ENCODE peak calls at places on chromosomes 6 and 20, in six cellular contexts. M is DND-41, T is IMR-90, O is lower leg skin, H is uterus, X is astrocyte of the spinal cord. B is an unnamed sample.

GRCh38 chr6:119348308-119349040 is 1.1 kb downstream of the MAN1A1 start:
- DNase-seq in O (no peak), T (peak), M (peak), H (peak), X (peak), B (no peak)

GRCh38 chr6:147506704-147507114 is 1.8 kb upstream of the SAMD5 start:
- DNase-seq in X (peak), H (peak), T (peak), O (no peak), M (no peak), B (peak)

GRCh38 chr20:32244150-32244823 is 33.2 kb upstream of the KIF3B start:
- DNase-seq in T (no peak), H (no peak), X (no peak), M (no peak), O (no peak), B (peak)

GRCh38 chr6:53616450-53617357 is 48.9 kb downstream of the KLHL31 start:
- DNase-seq in T (no peak), X (no peak), H (no peak), O (no peak), M (no peak), B (no peak)

GRCh38 chr6:136921936-136922679 is at the start of gene SLC35D3:
- DNase-seq in M (no peak), T (no peak), O (no peak), X (peak), H (no peak), B (peak)

GRCh38 chr20:31746068-31746878 is 7.2 kb downstream of the TPX2 start:
- DNase-seq in O (no peak), H (no peak), X (no peak), M (no peak), T (no peak), B (no peak)

GRCh38 chr20:32970973-32971300 is 33.3 kb downstream of the SUN5 start:
- DNase-seq in H (no peak), T (no peak), X (no peak), O (no peak), M (peak), B (no peak)

GRCh38 chr6:16318538-16318937 is 80.2 kb downstream of the GMPR start:
- DNase-seq in X (peak), O (peak), T (peak), M (no peak), H (peak), B (peak)

GRCh38 chr6:167221408-167222201 is 63.8 kb upstream of the GPR31 start:
- DNase-seq in M (no peak), X (no peak), T (no peak), O (no peak), H (no peak), B (no peak)

GRCh38 chr6:83708970-83709747 is at the start of gene SNAP91:
- DNase-seq in X (no peak), O (no peak), H (no peak), T (no peak), M (no peak), B (peak)

GRCh38 chr6:112931835-112932234 is 584.7 kb downstream of the RFPL4B start:
- DNase-seq in X (peak), H (no peak), O (no peak), M (no peak), T (peak), B (no peak)

GRCh38 chr6:30463651-30464618 is 25.4 kb upstream of the HLA-E start:
- DNase-seq in X (peak), T (peak), O (no peak), M (peak), H (no peak), B (peak)

GRCh38 chr6:44535446-44535845 is 147.9 kb downstream of the CDC5L start:
- DNase-seq in X (no peak), O (no peak), M (no peak), T (no peak), H (no peak), B (no peak)

GRCh38 chr6:135372758-135373157 is 124.8 kb downstream of the AHI1 start:
- DNase-seq in O (no peak), X (peak), H (no peak), T (peak), M (no peak), B (no peak)

GRCh38 chr6:116010400-116011095 is 50.1 kb downstream of the FRK start:
- DNase-seq in X (peak), H (peak), M (peak), O (peak), T (peak), B (peak)

GRCh38 chr20:46367967-46368901 is 38.2 kb downstream of the ELMO2 start:
- DNase-seq in H (no peak), M (no peak), O (no peak), X (no peak), T (no peak), B (no peak)

GRCh38 chr6:12238191-12238590 is 52.0 kb upstream of the EDN1 start:
- DNase-seq in O (no peak), M (no peak), T (no peak), X (no peak), H (no peak), B (no peak)

GRCh38 chr20:53656653-53657288 is 63.1 kb upstream of the ZNF217 start:
- DNase-seq in T (peak), H (no peak), O (no peak), X (peak), M (no peak), B (peak)

GRCh38 chr6:150550244-150550643 is 49.4 kb upstream of the PLEKHG1 start:
- DNase-seq in O (no peak), X (no peak), M (no peak), T (no peak), H (no peak), B (no peak)

GRCh38 chr6:150546457-150546856 is 53.2 kb upstream of the PLEKHG1 start:
- DNase-seq in O (no peak), H (no peak), M (no peak), X (no peak), T (no peak), B (no peak)

GRCh38 chr6:150549007-150549406 is 50.7 kb upstream of the PLEKHG1 start:
- DNase-seq in M (no peak), H (no peak), X (no peak), O (no peak), T (no peak), B (no peak)

GRCh38 chr6:150549577-150550184 is 50.0 kb upstream of the PLEKHG1 start:
- DNase-seq in M (no peak), T (no peak), H (no peak), O (no peak), X (peak), B (no peak)

DNA sequence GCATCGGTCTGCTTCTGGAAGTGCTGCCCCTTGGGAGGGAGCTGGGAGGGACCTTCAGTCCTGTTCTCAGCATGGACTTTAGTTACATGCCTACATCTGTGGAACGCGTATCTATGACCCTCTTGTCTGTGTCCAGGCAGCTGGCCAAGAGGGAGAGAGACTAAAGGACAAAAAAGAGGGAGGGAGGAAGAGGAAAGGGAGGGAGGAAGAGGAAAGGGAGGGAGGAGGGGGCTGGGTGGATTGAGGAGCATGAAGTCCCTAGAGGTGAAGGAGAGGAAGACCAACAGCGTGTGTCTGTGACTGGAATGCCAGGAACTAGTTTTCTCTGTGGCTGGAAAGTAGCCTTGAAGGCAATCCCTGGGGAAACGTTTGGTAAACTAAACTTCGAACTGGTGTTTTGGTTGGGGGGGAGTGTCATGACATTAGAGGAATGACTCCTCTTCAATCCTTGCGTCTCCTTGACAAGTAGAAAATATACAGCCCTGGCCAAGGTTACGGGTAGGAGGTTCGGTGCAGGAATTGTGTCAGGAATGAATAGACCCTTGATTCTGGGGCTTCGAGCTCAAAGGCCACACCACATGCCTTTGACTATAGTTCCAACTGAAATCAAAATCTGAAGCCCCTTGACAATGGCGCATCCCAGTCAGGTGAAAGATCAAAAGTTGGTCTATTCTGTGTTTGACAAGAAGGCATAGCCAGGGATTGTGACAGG is 52.0 kb upstream of the PLEKHG1 start:
- DNase-seq in M (no peak), O (no peak), X (no peak), H (no peak), T (no peak), B (no peak)
- TF ChIP-seq CTCF in M (no peak), O (no peak), X (no peak), H (no peak), T (no peak), B (no peak)

GRCh38 chr20:21521596-21522478 is 8.0 kb upstream of the NKX2-2 start:
- DNase-seq in H (no peak), X (no peak), T (no peak), M (no peak), O (no peak), B (no peak)
- H3K4me3 ChIP-seq in H (no peak), X (no peak), T (no peak), M (no peak), O (no peak), B (no peak)

GRCh38 chr6:163354779-163355431 is 59.6 kb upstream of the QKI start:
- DNase-seq in H (no peak), O (no peak), T (peak), M (no peak), X (peak), B (peak)

GRCh38 chr6:163354085-163354484 is 60.4 kb upstream of the QKI start:
- DNase-seq in X (no peak), M (no peak), T (peak), H (no peak), O (peak), B (peak)

GRCh38 chr6:163349696-163350095 is 64.8 kb upstream of the QKI start:
- DNase-seq in X (no peak), T (no peak), H (no peak), M (no peak), O (no peak), B (no peak)

GRCh38 chr6:163352966-163353365 is 61.6 kb upstream of the QKI start:
- DNase-seq in X (no peak), M (no peak), T (no peak), O (no peak), H (no peak), B (no peak)

DNA sequence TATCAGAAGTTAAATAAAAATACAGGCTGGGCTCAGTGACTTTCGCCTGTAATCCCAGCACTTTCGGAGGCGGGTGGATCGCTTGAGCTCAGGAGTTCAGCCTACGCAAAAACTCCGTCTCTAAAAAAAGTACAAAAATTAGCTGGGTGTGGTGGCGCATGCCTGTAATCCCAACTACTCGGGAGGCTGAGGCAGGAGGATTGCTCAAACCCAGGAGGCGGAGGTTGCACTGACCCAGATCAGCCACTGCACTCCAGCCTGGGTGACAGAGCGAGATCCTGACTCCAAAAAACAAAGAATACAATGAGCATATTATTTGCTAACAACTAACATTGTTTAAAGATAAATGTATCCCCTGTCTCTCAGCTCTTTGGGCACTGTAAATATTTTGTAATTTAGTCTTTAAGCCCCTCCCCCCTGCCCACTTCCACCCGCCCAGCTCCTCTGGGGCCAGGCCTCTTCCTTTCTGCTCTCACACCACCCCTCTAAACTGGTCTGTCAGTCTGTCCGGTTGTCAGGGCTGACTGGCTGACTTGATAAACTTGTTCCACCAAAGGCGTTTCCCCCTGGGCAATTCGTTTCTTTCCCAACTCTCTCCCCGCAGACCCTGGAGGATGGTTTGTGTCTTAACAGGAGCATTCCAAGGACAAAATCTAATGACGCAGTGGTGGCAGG is 62.4 kb upstream of the QKI start:
- DNase-seq in O (no peak), T (no peak), H (no peak), X (no peak), M (no peak), B (no peak)
- TF ChIP-seq CTCF in O (no peak), T (no peak), H (no peak), X (no peak), M (no peak), B (no peak)

GRCh38 chr6:18339599-18339998 is 47.6 kb upstream of the RNF144B start:
- DNase-seq in H (no peak), O (no peak), X (no peak), T (no peak), M (no peak), B (no peak)

GRCh38 chr6:18343741-18344140 is 43.4 kb upstream of the RNF144B start:
- DNase-seq in X (peak), M (no peak), T (peak), O (no peak), H (no peak), B (peak)

GRCh38 chr6:18335948-18336347 is 51.2 kb upstream of the RNF144B start:
- DNase-seq in X (no peak), T (no peak), O (no peak), M (no peak), H (no peak), B (no peak)

GRCh38 chr6:18342223-18342622 is 44.9 kb upstream of the RNF144B start:
- DNase-seq in H (no peak), T (no peak), O (no peak), M (no peak), X (no peak), B (no peak)

GRCh38 chr6:18340781-18341551 is 46.2 kb upstream of the RNF144B start:
- DNase-seq in X (no peak), T (no peak), H (no peak), O (no peak), M (no peak), B (no peak)
- H3K4me3 ChIP-seq in X (no peak), T (no peak), H (no peak), O (no peak), M (no peak), B (no peak)

DNA sequence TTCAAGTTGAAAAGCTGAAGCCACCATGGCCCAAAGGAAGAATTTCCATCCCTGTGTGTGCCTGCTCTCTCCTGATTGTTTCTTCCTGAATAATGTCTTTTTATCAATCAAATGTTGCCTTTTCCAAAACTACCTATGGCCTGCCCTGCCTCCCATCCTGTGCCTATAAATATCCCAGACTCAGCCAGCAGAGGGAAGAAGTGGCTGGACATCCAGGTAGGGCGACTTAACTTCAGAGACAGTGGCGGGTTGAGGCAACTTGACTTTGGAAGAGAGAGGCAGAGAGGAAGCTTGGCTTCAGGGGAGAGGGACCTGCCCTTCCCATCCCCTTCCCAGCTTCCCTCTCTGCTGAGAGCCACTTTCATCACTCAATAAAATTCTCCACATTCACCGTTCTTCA is 133.0 kb downstream of the LCA5 start:
- DNase-seq in O (no peak), H (no peak), M (no peak), X (no peak), T (no peak), B (no peak)
- TF ChIP-seq CTCF in O (no peak), H (no peak), M (no peak), X (no peak), T (no peak), B (no peak)

GRCh38 chr20:1777476-1777820 is 117.8 kb upstream of the SIRPA start:
- DNase-seq in H (no peak), O (no peak), X (no peak), M (no peak), T (no peak), B (no peak)
- H3K4me3 ChIP-seq in H (peak), O (no peak), X (peak), M (no peak), T (no peak), B (peak)

DNA sequence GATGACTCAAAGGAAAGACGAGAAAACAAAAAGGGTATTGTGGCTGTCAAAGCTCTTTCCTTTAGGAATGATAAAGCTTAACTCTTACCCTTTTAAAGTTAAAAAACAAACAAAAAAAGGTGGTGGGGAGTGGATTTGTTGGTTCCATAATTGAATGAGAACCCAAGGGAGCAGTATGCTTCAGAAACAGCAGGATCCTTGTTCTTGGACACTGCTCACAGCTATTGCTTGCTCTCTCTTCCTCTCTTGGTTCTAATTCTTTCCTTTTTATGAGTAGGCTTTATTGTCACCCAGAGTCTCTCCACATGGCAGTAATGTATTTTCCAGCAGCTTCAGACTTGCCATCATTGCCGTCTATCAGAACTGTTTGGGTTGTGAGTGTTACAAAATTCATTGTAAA is 18.7 kb upstream of the ATRN start:
- DNase-seq in O (no peak), T (no peak), M (no peak), X (no peak), H (no peak), B (no peak)
- TF ChIP-seq CTCF in O (no peak), T (no peak), M (no peak), X (no peak), H (no peak), B (no peak)

GRCh38 chr6:156864557-156864956 is 87.4 kb downstream of the ARID1B start:
- DNase-seq in T (peak), O (no peak), X (peak), M (no peak), H (no peak), B (no peak)

GRCh38 chr6:156868385-156868784 is 91.2 kb downstream of the ARID1B start:
- DNase-seq in M (no peak), O (no peak), X (no peak), H (no peak), T (no peak), B (no peak)

GRCh38 chr6:156867121-156867520 is 89.9 kb downstream of the ARID1B start:
- DNase-seq in M (no peak), O (no peak), H (no peak), X (no peak), T (no peak), B (no peak)

GRCh38 chr6:156865019-156865629 is 87.9 kb downstream of the ARID1B start:
- DNase-seq in M (no peak), X (no peak), H (no peak), T (peak), O (no peak), B (no peak)

DNA sequence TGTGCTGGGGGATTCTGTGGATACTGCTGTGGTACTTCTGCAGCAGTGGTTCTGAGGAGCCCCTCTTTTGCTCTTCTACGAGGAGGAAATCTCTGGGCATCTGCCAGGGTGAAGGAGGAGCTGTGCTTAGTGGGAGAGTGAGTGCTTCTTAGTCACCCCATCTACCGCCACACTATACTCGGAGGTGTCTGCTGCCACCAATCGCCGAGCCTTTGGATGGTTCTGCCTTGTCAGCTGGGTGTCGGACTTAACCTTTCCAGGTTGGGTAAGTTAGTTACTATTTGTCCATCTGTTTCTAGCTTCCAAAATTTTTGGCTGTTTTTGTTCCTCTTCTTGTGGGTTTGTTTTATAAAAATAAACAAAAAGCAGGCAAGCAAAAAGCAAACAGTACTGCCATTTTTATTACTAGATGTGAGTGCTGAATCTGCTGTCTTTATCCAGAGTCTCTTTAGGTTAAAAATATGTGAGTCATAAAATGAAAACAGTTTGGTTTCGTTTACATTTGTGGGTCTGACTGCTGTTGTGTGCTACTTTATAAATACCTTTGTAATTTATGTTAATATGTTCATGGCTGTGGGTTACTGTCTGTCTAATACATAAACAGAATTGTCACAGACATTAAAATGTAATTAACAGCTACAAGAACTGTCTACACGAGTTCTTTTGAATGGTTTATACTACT is 89.1 kb downstream of the ARID1B start:
- DNase-seq in M (no peak), X (peak), H (peak), T (peak), O (no peak), B (peak)
- H3K4me3 ChIP-seq in M (no peak), X (no peak), H (no peak), T (peak), O (no peak), B (peak)